ENCODE peak calls at places on chromosomes 11 and 22, in four cellular contexts. Y, Z, N and W are unnamed samples.

GRCh38 chr11:90241414-90241813 is 18.6 kb upstream of the CHORDC1 start:
- DNase-seq in Y (peak; percentile 20), Z (no peak), N (peak; percentile 34), W (no peak)

GRCh38 chr11:57460756-57461749 is 725 bp downstream of the RTN4RL2 start:
- DNase-seq in Y (no peak), Z (no peak), N (no peak), W (peak; percentile 85)

GRCh38 chr22:32723632-32724031 is 77.9 kb upstream of the TIMP3 start:
- DNase-seq in Y (no peak), Z (peak; percentile 25), N (no peak), W (no peak)

GRCh38 chr11:59668188-59668949 is 468 bp downstream of the PATL1 start:
- DNase-seq in Y (peak; percentile 53), Z (no peak), N (peak; percentile 79), W (peak; percentile 90)

GRCh38 chr22:47151490-47151889 is 389.0 kb downstream of the TBC1D22A start:
- DNase-seq in Y (no peak), Z (no peak), N (no peak), W (no peak)

GRCh38 chr22:49724893-49725489 is 102.7 kb downstream of the BRD1 start:
- DNase-seq in Y (peak; percentile 15), Z (no peak), N (peak; percentile 84), W (no peak)

GRCh38 chr11:95715777-95716241 is 73.8 kb downstream of the FAM76B start:
- DNase-seq in Y (peak; percentile 3), Z (peak; percentile 89), N (no peak), W (peak; percentile 9)

GRCh38 chr22:19067696-19068348 is 54.4 kb downstream of the DGCR2 start:
- DNase-seq in Y (no peak), Z (no peak), N (no peak), W (no peak)

GRCh38 chr11:95506777-95507176 is 275.8 kb upstream of the SESN3 start:
- DNase-seq in Y (no peak), Z (no peak), N (no peak), W (no peak)

GRCh38 chr11:133951484-133952198 is 5.1 kb downstream of the IGSF9B start:
- DNase-seq in Y (no peak), Z (no peak), N (no peak), W (peak; percentile 74)

GRCh38 chr11:132874638-132875037 is 657.7 kb downstream of the OPCML start:
- DNase-seq in Y (no peak), Z (no peak), N (no peak), W (no peak)

GRCh38 chr22:19060356-19061009 is 61.7 kb downstream of the DGCR2 start:
- DNase-seq in Y (no peak), Z (no peak), N (no peak), W (no peak)

GRCh38 chr22:45462034-45462655 is 40.5 kb upstream of the FBLN1 start:
- DNase-seq in Y (peak; percentile 58), Z (no peak), N (no peak), W (peak; percentile 76)

GRCh38 chr11:106723071-106723470 is 295.2 kb downstream of the GUCY1A2 start:
- DNase-seq in Y (no peak), Z (no peak), N (no peak), W (peak; percentile 11)

GRCh38 chr11:34147581-34147980 is 42.2 kb downstream of the NAT10 start:
- DNase-seq in Y (no peak), Z (no peak), N (no peak), W (no peak)

GRCh38 chr22:25407226-25407858 is 157.1 kb upstream of the GRK3 start:
- DNase-seq in Y (no peak), Z (no peak), N (no peak), W (no peak)

GRCh38 chr22:23094695-23095466 is 24.6 kb downstream of the GNAZ start:
- DNase-seq in Y (no peak), Z (no peak), N (peak; percentile 60), W (peak; percentile 32)

GRCh38 chr11:113373306-113373705 is 14.3 kb upstream of the ANKK1 start:
- DNase-seq in Y (no peak), Z (no peak), N (no peak), W (no peak)

GRCh38 chr22:46827781-46828180 is 65.3 kb downstream of the TBC1D22A start:
- DNase-seq in Y (no peak), Z (no peak), N (no peak), W (no peak)

GRCh38 chr11:20544536-20545237 is 54.7 kb upstream of the SLC6A5 start:
- DNase-seq in Y (no peak), Z (no peak), N (no peak), W (peak; percentile 57)
- TF ChIP-seq CREB1 in Y (no peak), Z (no peak), N (no peak), W (no peak)

GRCh38 chr11:64861227-64861970 is 16.9 kb upstream of the CDC42BPG start:
- DNase-seq in Y (no peak), Z (no peak), N (no peak), W (no peak)
- H3K4me3 ChIP-seq in Y (no peak overlapping the region), Z (peak overlapping the region; percentile 5), N (no peak overlapping the region), W (no peak overlapping the region)

GRCh38 chr22:39215070-39215396 is 29.7 kb downstream of the PDGFB start:
- DNase-seq in Y (no peak), Z (no peak), N (no peak), W (no peak)

GRCh38 chr22:39214006-39214382 is 30.8 kb downstream of the PDGFB start:
- DNase-seq in Y (no peak), Z (no peak), N (no peak), W (no peak)

GRCh38 chr22:39216143-39216490 is 28.7 kb downstream of the PDGFB start:
- DNase-seq in Y (no peak), Z (no peak), N (no peak), W (no peak)

GRCh38 chr22:39215430-39216142 is 29.2 kb downstream of the PDGFB start:
- DNase-seq in Y (no peak), Z (no peak), N (peak; percentile 52), W (peak; percentile 76)

GRCh38 chr22:39214383-39215069 is 30.3 kb downstream of the PDGFB start:
- DNase-seq in Y (peak; percentile 58), Z (no peak), N (no peak), W (peak; percentile 96)
- TF ChIP-seq JUNB in Y (no peak), Z (no peak), N (no peak), W (no peak)

GRCh38 chr11:45543808-45544422 is 121.5 kb downstream of the CHST1 start:
- DNase-seq in Y (no peak), Z (no peak), N (peak; percentile 33), W (peak; percentile 79)
- TF ChIP-seq CREB1 in Y (no peak), Z (no peak), N (no peak), W (no peak)

GRCh38 chr22:17980638-17981051 is 43.7 kb downstream of the MICAL3 start:
- DNase-seq in Y (no peak), Z (no peak), N (peak; percentile 92), W (no peak)

GRCh38 chr22:17982572-17983141 is 41.7 kb downstream of the MICAL3 start:
- DNase-seq in Y (no peak), Z (no peak), N (no peak), W (no peak)

GRCh38 chr22:17981497-17981896 is 42.9 kb downstream of the MICAL3 start:
- DNase-seq in Y (no peak), Z (no peak), N (no peak), W (no peak)

GRCh38 chr22:17978027-17978426 is 46.3 kb downstream of the MICAL3 start:
- DNase-seq in Y (no peak), Z (no peak), N (no peak), W (no peak)

GRCh38 chr22:17980013-17980510 is 44.3 kb downstream of the MICAL3 start:
- DNase-seq in Y (no peak), Z (no peak), N (no peak), W (peak; percentile 56)
- H3K4me3 ChIP-seq in Y (no peak overlapping the region), Z (no peak overlapping the region), N (peak overlapping the region; percentile 11), W (no peak overlapping the region)

GRCh38 chr11:2462986-2463765 is 18.4 kb downstream of the KCNQ1 start:
- DNase-seq in Y (peak; percentile 65), Z (no peak), N (no peak), W (no peak)
- TF ChIP-seq JUNB in Y (no peak), Z (no peak), N (no peak), W (no peak)

DNA sequence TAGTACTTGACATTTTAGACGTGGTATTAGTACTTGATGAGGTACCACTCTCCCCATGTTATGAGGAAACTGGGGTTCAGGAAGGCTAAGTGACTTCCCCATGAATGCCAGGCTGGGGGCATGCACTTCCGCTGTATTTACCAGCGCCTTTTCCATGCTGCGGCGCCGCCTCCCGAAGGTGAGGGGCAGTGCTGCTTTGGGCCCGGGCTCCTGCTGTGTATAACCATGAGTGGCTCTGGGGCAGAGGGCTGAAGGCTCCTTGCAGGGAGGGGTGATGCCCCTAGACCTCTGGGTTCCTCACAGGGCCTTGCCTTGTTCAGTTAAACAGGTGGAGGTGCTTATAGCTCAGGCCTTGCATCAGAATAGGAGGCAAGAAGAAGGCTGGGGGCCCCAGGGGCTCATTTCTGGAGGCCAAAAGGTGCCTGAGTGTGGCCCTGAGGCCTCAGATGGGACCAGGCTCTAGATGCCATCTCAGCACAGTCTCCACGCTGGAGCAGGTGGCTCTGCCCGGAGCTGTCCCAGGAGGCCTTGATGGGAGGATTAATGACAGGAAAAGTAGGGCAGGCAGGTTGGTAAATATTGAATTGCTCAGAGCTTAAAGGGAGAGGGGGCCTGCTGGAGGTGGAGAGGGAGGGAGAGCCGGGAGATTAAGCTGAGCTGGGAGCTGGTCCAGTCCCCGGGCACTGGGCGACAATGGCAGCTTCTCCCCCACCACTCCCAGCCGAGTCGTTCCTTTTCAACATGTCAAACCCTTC is 129.6 kb downstream of the CEP164 start:
- DNase-seq in Y (no peak), Z (no peak), N (no peak), W (no peak)
- TF ChIP-seq CREB1 in Y (no peak), Z (no peak), N (no peak), W (no peak)

DNA sequence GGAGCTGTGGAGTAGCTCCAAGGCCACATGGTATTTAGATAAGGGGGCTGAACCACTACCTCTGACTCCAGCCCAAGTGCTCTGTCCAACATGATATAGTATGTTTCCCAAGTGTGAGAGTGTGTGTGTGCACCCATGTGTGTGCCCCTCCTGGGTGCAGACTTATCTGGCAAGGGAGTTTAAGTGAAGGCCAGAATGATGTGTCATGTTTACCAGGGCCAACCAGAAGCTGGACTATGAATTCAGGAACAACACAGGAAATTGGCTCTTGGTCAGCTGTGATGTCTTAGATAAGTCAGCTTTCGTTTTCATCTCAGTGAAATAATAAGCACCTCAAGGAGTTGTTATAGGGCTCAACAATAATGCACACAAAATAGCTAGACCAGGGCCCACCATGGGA is 121.1 kb downstream of the ME3 start:
- DNase-seq in Y (peak; percentile 53), Z (peak; percentile 1), N (peak; percentile 20), W (no peak)
- H3K4me3 ChIP-seq in Y (no peak overlapping the region), Z (no peak overlapping the region), N (no peak overlapping the region), W (no peak overlapping the region)